ENCODE peak calls at places on chromosomes 2 and 18, in seven cellular contexts. I is heart left ventricle, P is fibroblast of lung, J is adrenal gland, R is mammary epithelial cell, E is ovary, A is tibial nerve. B is an unnamed sample.

GRCh38 chr2:6372317-6372903 is 493.3 kb downstream of the CMPK2 start:
- DNase-seq in I (no peak), P (peak; percentile 16), J (no peak), R (no peak), E (no peak), A (no peak), B (peak; percentile 33)

GRCh38 chr2:27992787-27993747 is 102.5 kb downstream of the BABAM2 start:
- DNase-seq in I (no peak), P (peak; percentile 34), J (no peak), R (peak; percentile 62), E (no peak), A (no peak), B (no peak)

GRCh38 chr2:230873670-230874401 is 9.1 kb downstream of the ITM2C start:
- DNase-seq in I (no peak), P (no peak), J (peak; percentile 17), R (no peak), E (no peak), A (no peak), B (no peak)

GRCh38 chr2:8565399-8566154 is 116.3 kb upstream of the ID2 start:
- DNase-seq in I (no peak), P (no peak), J (peak; percentile 41), R (no peak), E (no peak), A (no peak), B (no peak)

GRCh38 chr2:149129433-149129832 is 90.9 kb downstream of the LYPD6B start:
- DNase-seq in I (no peak), P (no peak), J (no peak), R (no peak), E (no peak), A (no peak), B (peak; percentile 5)

GRCh38 chr2:95315801-95316411 is 18.8 kb downstream of the KCNIP3 start:
- DNase-seq in I (no peak), P (peak; percentile 77), J (no peak), R (peak; percentile 99), E (no peak), A (no peak), B (no peak)

GRCh38 chr18:36397033-36397432 is 99.5 kb downstream of the FHOD3 start:
- DNase-seq in I (no peak), P (no peak), J (no peak), R (no peak), E (no peak), A (no peak), B (no peak)

GRCh38 chr2:227106845-227107759 is 56.9 kb downstream of the COL4A4 start:
- DNase-seq in I (no peak), P (peak; percentile 83), J (peak; percentile 72), R (peak; percentile 30), E (no peak), A (peak; percentile 39), B (peak; percentile 81)

GRCh38 chr2:49261791-49262190 is 107.5 kb upstream of the FSHR start:
- DNase-seq in I (no peak), P (no peak), J (no peak), R (no peak), E (no peak), A (no peak), B (no peak)

GRCh38 chr2:70735065-70735464 is 32.9 kb downstream of the ADD2 start:
- DNase-seq in I (no peak), P (no peak), J (no peak), R (no peak), E (no peak), A (no peak), B (peak; percentile 13)

GRCh38 chr2:213806125-213806726 is 522.0 kb downstream of the SPAG16 start:
- DNase-seq in I (no peak), P (peak; percentile 42), J (no peak), R (peak; percentile 12), E (no peak), A (no peak), B (peak; percentile 42)

GRCh38 chr2:145919507-145919906 is 1399.6 kb upstream of the ZEB2 start:
- DNase-seq in I (no peak), P (peak; percentile 57), J (no peak), R (no peak), E (no peak), A (no peak), B (peak; percentile 31)

GRCh38 chr18:75276813-75277628 is 66.4 kb downstream of the TSHZ1 start:
- DNase-seq in I (no peak), P (no peak), J (no peak), R (no peak), E (no peak), A (no peak), B (no peak)

GRCh38 chr2:38835015-38835601 is 40.6 kb downstream of the DHX57 start:
- DNase-seq in I (no peak), P (peak; percentile 39), J (no peak), R (peak; percentile 5), E (no peak), A (peak; percentile 29), B (peak; percentile 70)

GRCh38 chr2:66481100-66481549 is 46.2 kb downstream of the MEIS1 start:
- DNase-seq in I (peak; percentile 51), P (peak; percentile 47), J (no peak), R (no peak), E (no peak), A (no peak), B (peak; percentile 74)

GRCh38 chr2:239687441-239687840 is 286.6 kb upstream of the HDAC4 start:
- DNase-seq in I (no peak), P (no peak), J (no peak), R (no peak), E (no peak), A (no peak), B (no peak)

GRCh38 chr2:151979694-151980093 is 119.2 kb downstream of the CACNB4 start:
- DNase-seq in I (no peak), P (no peak), J (no peak), R (no peak), E (no peak), A (no peak), B (no peak)

GRCh38 chr18:35376742-35377695 is at the start of gene ZNF396:
- DNase-seq in I (peak; percentile 88), P (peak; percentile 51), J (peak; percentile 90), R (peak; percentile 24), E (peak; percentile 84), A (peak; percentile 73), B (peak; percentile 76)

GRCh38 chr2:58291726-58292430 is 50.8 kb upstream of the FANCL start:
- DNase-seq in I (no peak), P (no peak), J (no peak), R (no peak), E (no peak), A (no peak), B (no peak)

GRCh38 chr2:84904717-84905174 is 710 bp upstream of the TMSB10 start:
- DNase-seq in I (peak; percentile 92), P (peak; percentile 82), J (peak; percentile 83), R (no peak), E (peak; percentile 91), A (peak; percentile 83), B (peak; percentile 67)

GRCh38 chr2:30362468-30363081 is 84.5 kb upstream of the LCLAT1 start:
- DNase-seq in I (no peak), P (peak; percentile 50), J (peak; percentile 58), R (peak; percentile 2), E (no peak), A (no peak), B (peak; percentile 29)

GRCh38 chr2:219453691-219454131 is 19.1 kb downstream of the SPEG start:
- DNase-seq in I (peak; percentile 93), P (peak; percentile 94), J (peak; percentile 88), R (peak; percentile 76), E (peak; percentile 71), A (peak; percentile 17), B (no peak)

GRCh38 chr18:35041752-35042379 is 653 bp downstream of the MAPRE2 start:
- DNase-seq in I (no peak), P (no peak), J (no peak), R (peak; percentile 16), E (no peak), A (no peak), B (no peak)

GRCh38 chr18:48835119-48835518 is 115.6 kb downstream of the SMAD7 start:
- DNase-seq in I (no peak), P (no peak), J (peak; percentile 49), R (no peak), E (no peak), A (no peak), B (no peak)

GRCh38 chr18:23099621-23100020 is 35.7 kb upstream of the CABLES1 start:
- DNase-seq in I (no peak), P (no peak), J (no peak), R (peak; percentile 25), E (no peak), A (no peak), B (no peak)

GRCh38 chr2:234366891-234367290 is 130.0 kb downstream of the ARL4C start:
- DNase-seq in I (no peak), P (peak; percentile 86), J (no peak), R (peak; percentile 40), E (no peak), A (peak; percentile 55), B (no peak)

GRCh38 chr18:23331091-23331920 is 121.8 kb upstream of the RIOK3 start:
- DNase-seq in I (no peak), P (no peak), J (no peak), R (peak; percentile 46), E (no peak), A (no peak), B (no peak)

GRCh38 chr2:164560181-164560792 is 61.0 kb downstream of the GRB14 start:
- DNase-seq in I (no peak), P (peak; percentile 33), J (no peak), R (peak; percentile 2), E (no peak), A (peak; percentile 26), B (peak; percentile 53)

GRCh38 chr2:76406134-76406855 is 695.6 kb upstream of the GCFC2 start:
- DNase-seq in I (no peak), P (no peak), J (no peak), R (no peak), E (no peak), A (no peak), B (no peak)
- H3K9me3 ChIP-seq in I (no peaks in the 10 kb centered on the region), P (no peaks in the 10 kb centered on the region), J (no peaks in the 10 kb centered on the region), R (peaks cover 3% of the 10 kb centered on the region), E (no peaks in the 10 kb centered on the region), A (no peaks in the 10 kb centered on the region), B (peaks cover 3% of the 10 kb centered on the region)

GRCh38 chr2:196130039-196130825 is 41.1 kb downstream of the STK17B start:
- DNase-seq in I (no peak), P (no peak), J (no peak), R (no peak), E (no peak), A (no peak), B (no peak)
- H3K9me3 ChIP-seq in I (peaks cover 4% of the 10 kb centered on the region), P (no peaks in the 10 kb centered on the region), J (peaks cover 38% of the 10 kb centered on the region), R (peaks cover 13% of the 10 kb centered on the region), E (peaks cover 18% of the 10 kb centered on the region), A (peaks cover 11% of the 10 kb centered on the region), B (peaks cover 70% of the 10 kb centered on the region)

GRCh38 chr2:207744050-207744449 is 25.7 kb downstream of the FZD5 start:
- DNase-seq in I (no peak), P (no peak), J (no peak), R (no peak), E (no peak), A (no peak), B (no peak)
- H3K9me3 ChIP-seq in I (no peaks in the 10 kb centered on the region), P (no peaks in the 10 kb centered on the region), J (no peaks in the 10 kb centered on the region), R (no peaks in the 10 kb centered on the region), E (no peaks in the 10 kb centered on the region), A (no peaks in the 10 kb centered on the region), B (no peaks in the 10 kb centered on the region)

DNA sequence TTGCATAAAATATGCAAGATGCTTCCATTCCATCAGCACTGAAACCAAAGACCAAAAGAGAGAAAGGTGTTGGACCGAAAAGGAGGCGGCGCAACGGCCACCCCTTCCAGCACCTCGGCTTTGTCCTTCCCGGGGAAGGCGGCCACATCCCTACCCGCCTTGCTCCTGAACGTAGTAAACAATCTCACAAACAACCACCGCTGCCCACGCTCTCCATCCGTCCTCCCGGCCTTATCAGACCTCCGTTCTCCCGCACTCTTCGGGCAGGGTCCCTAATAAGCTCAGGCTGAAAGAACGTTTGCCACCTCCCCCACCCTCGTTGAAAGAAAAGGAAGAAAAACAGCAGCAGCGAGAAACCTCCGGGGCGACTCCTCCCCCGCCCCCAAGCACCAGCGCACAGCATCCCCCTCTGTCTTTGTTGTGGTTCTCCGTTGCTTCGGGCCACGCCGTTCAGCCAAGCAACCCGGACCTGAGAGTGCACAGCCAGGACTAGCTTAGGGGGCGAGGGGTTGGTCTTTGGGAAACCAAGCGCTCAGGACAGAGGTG is 4.4 kb downstream of the EVX2 start:
- DNase-seq in I (no peak), P (no peak), J (peak; percentile 28), R (no peak), E (no peak), A (no peak), B (no peak)
- H3K9me3 ChIP-seq in I (no peaks in the 10 kb centered on the region), P (no peaks in the 10 kb centered on the region), J (no peaks in the 10 kb centered on the region), R (peaks cover 18% of the 10 kb centered on the region), E (peaks cover 4% of the 10 kb centered on the region), A (no peaks in the 10 kb centered on the region), B (no peaks in the 10 kb centered on the region)

B was measured in A673.